ENCODE peak calls at places on chromosomes 4 and X, in nine cellular contexts. G is activated T-cell treated with anti-CD3 and anti-CD28 coated beads for 4 hours; A is RPMI8226; R is activated naive CD8-positive, alpha-beta T cell treated with anti-CD3 and anti-CD28 coated beads, Interleukin-2, amount 50 U/mL, for 24 hours; E is NCI-H1092; U is tibial artery; S is small intestine; W is hippocampal formation; O is M059J. N is an unnamed sample.

GRCh38 chr4:187317799-187318198 is 594.1 kb upstream of the FAT1 start:
- DNase-seq in G (no peak), A (no peak), R (no peak), E (no peak), U (no peak), S (no peak), W (no peak), O (no peak), N (no peak)

GRCh38 chrX:63918611-63919010 is 133.6 kb upstream of the ARHGEF9 start:
- DNase-seq in G (no peak), A (no peak), R (no peak), E (no peak), U (no peak), S (peak), W (no peak), O (peak), N (peak)

GRCh38 chr4:38832624-38833528 is 23.7 kb downstream of the TLR6 start:
- DNase-seq in G (no peak), A (peak), R (no peak), E (no peak), U (no peak), S (no peak), W (no peak), O (no peak), N (no peak)

GRCh38 chr4:85828295-85828910 is 353.5 kb downstream of the ARHGAP24 start:
- DNase-seq in G (no peak), A (peak), R (no peak), E (no peak), U (no peak), S (no peak), W (no peak), O (peak), N (no peak)

GRCh38 chr4:96356591-96357360 is 516.9 kb downstream of the PDHA2 start:
- DNase-seq in G (no peak), A (no peak), R (no peak), E (no peak), U (no peak), S (no peak), W (no peak), O (peak), N (no peak)

GRCh38 chr4:115082633-115083032 is 30.8 kb downstream of the NDST4 start:
- DNase-seq in G (no peak), A (no peak), R (no peak), E (no peak), U (no peak), S (no peak), W (no peak), O (no peak), N (no peak)

GRCh38 chr4:84887824-84888223 is 78.7 kb downstream of the WDFY3 start:
- DNase-seq in G (no peak), A (no peak), R (no peak), E (no peak), U (no peak), S (no peak), W (no peak), O (peak), N (no peak)

GRCh38 chr4:169810325-169811323 is 52.9 kb upstream of the HPF1 start:
- DNase-seq in G (peak), A (peak), R (no peak), E (peak), U (no peak), S (peak), W (peak), O (peak), N (peak)

GRCh38 chr4:23232987-23233386 is 540.2 kb downstream of the GBA3 start:
- DNase-seq in G (no peak), A (no peak), R (no peak), E (no peak), U (no peak), S (no peak), W (no peak), O (peak), N (no peak)

GRCh38 chr4:186104114-186104894 is at the start of gene FAM149A:
- DNase-seq in G (peak), A (peak), R (peak), E (peak), U (no peak), S (peak), W (no peak), O (no peak), N (peak)

GRCh38 chr4:30817489-30817888 is 97.3 kb downstream of the PCDH7 start:
- DNase-seq in G (no peak), A (no peak), R (no peak), E (no peak), U (no peak), S (no peak), W (no peak), O (no peak), N (no peak)

GRCh38 chrX:44784241-44784640 is 59.6 kb upstream of the DUSP21 start:
- DNase-seq in G (no peak), A (peak), R (no peak), E (no peak), U (no peak), S (no peak), W (no peak), O (peak), N (no peak)

GRCh38 chrX:43551590-43551989 is 104.5 kb upstream of the MAOA start:
- DNase-seq in G (no peak), A (no peak), R (no peak), E (no peak), U (no peak), S (no peak), W (no peak), O (peak), N (no peak)

GRCh38 chr4:30903493-30903892 is 183.3 kb downstream of the PCDH7 start:
- DNase-seq in G (no peak), A (no peak), R (no peak), E (no peak), U (no peak), S (no peak), W (no peak), O (no peak), N (no peak)

GRCh38 chrX:136639506-136640176 is 8.3 kb upstream of the CD40LG start:
- DNase-seq in G (no peak), A (no peak), R (no peak), E (no peak), U (no peak), S (no peak), W (no peak), O (peak), N (no peak)

GRCh38 chrX:41779058-41779564 is 55.1 kb downstream of the GPR82 start:
- DNase-seq in G (no peak), A (peak), R (no peak), E (peak), U (no peak), S (peak), W (no peak), O (peak), N (peak)

GRCh38 chrX:53088136-53088974 is 5.6 kb upstream of the KANTR start:
- DNase-seq in G (peak), A (no peak), R (peak), E (peak), U (peak), S (peak), W (peak), O (no peak), N (peak)

GRCh38 chrX:2262679-2263055 is 238.1 kb downstream of the DHRSX start:
- DNase-seq in G (no peak), A (no peak), R (no peak), E (no peak), U (peak), S (no peak), W (no peak), O (no peak), N (no peak)

GRCh38 chrX:43809463-43809862 is 72.8 kb downstream of the MAOB start:
- DNase-seq in G (no peak), A (no peak), R (no peak), E (no peak), U (no peak), S (no peak), W (no peak), O (peak), N (no peak)

GRCh38 chr4:79576480-79576803 is 168.4 kb upstream of the GK2 start:
- DNase-seq in G (no peak), A (peak), R (no peak), E (peak), U (no peak), S (peak), W (peak), O (no peak), N (peak)

GRCh38 chr4:146061610-146062324 is 113.8 kb upstream of the LSM6 start:
- DNase-seq in G (no peak), A (no peak), R (no peak), E (no peak), U (no peak), S (no peak), W (no peak), O (no peak), N (no peak)

GRCh38 chrX:38968344-38968743 is 167.1 kb downstream of the MID1IP1 start:
- DNase-seq in G (no peak), A (no peak), R (no peak), E (no peak), U (no peak), S (no peak), W (no peak), O (no peak), N (peak)

GRCh38 chr4:61445374-61446063 is 245.4 kb downstream of the ADGRL3 start:
- DNase-seq in G (no peak), A (no peak), R (no peak), E (no peak), U (no peak), S (peak), W (no peak), O (no peak), N (no peak)

GRCh38 chr4:47641755-47642154 is 156.7 kb downstream of the ATP10D start:
- DNase-seq in G (no peak), A (no peak), R (no peak), E (no peak), U (no peak), S (no peak), W (no peak), O (no peak), N (no peak)